ENCODE peak calls at places on chromosomes 5 and 9, in five cellular contexts. F is CD8-positive, alpha-beta T cell; V is adrenal gland; W is astrocyte of the spinal cord; M is left lung. A is an unnamed sample.

GRCh38 chr9:89352874-89353649 is 34.8 kb downstream of the SECISBP2 start:
- DNase-seq in F (no peak), V (no peak), W (no peak), M (no peak), A (no peak)

GRCh38 chr5:142846402-142846801 is 76.2 kb downstream of the ARHGAP26 start:
- DNase-seq in F (no peak), V (no peak), W (no peak), M (no peak), A (no peak)

GRCh38 chr9:123401879-123402513 is 46.0 kb downstream of the CRB2 start:
- DNase-seq in F (no peak), V (no peak), W (peak; percentile 54), M (peak; percentile 2), A (peak; percentile 16)

GRCh38 chr5:53013857-53014256 is 24.7 kb downstream of the ITGA2 start:
- DNase-seq in F (no peak), V (no peak), W (no peak), M (no peak), A (no peak)

GRCh38 chr9:124371183-124371582 is 44.1 kb downstream of the PSMB7 start:
- DNase-seq in F (no peak), V (no peak), W (peak; percentile 40), M (no peak), A (peak; percentile 18)

GRCh38 chr9:71001780-71002386 is 119.5 kb downstream of the TRPM3 start:
- DNase-seq in F (no peak), V (no peak), W (peak; percentile 25), M (no peak), A (peak; percentile 8)

GRCh38 chr5:95735436-95735835 is 4.3 kb downstream of the RHOBTB3 start:
- DNase-seq in F (no peak), V (no peak), W (no peak), M (no peak), A (no peak)

GRCh38 chr9:21711504-21711903 is 90.9 kb upstream of the MTAP start:
- DNase-seq in F (no peak), V (no peak), W (no peak), M (no peak), A (no peak)

GRCh38 chr9:1919229-1919628 is 95.9 kb upstream of the SMARCA2 start:
- DNase-seq in F (no peak), V (no peak), W (no peak), M (no peak), A (no peak)

GRCh38 chr5:134525687-134526482 is 415 bp downstream of the JADE2 start:
- DNase-seq in F (peak; percentile 82), V (peak; percentile 89), W (peak; percentile 86), M (peak; percentile 87), A (no peak)

GRCh38 chr5:74107899-74108298 is 481.9 kb downstream of the ARHGEF28 start:
- DNase-seq in F (no peak), V (no peak), W (no peak), M (no peak), A (no peak)

GRCh38 chr5:155759252-155759651 is 567.7 kb upstream of the SGCD start:
- DNase-seq in F (no peak), V (no peak), W (no peak), M (no peak), A (no peak)

GRCh38 chr9:98339987-98340564 is 84.6 kb upstream of the TBC1D2 start:
- DNase-seq in F (no peak), V (no peak), W (no peak), M (no peak), A (no peak)

GRCh38 chr9:129945314-129945713 is 97.7 kb downstream of the FNBP1 start:
- DNase-seq in F (no peak), V (no peak), W (no peak), M (no peak), A (no peak)

GRCh38 chr9:110809038-110809595 is 140.5 kb downstream of the MUSK start:
- DNase-seq in F (no peak), V (no peak), W (no peak), M (no peak), A (no peak)

GRCh38 chr5:74206571-74207550 is 433.7 kb downstream of the ENC1 start:
- DNase-seq in F (no peak), V (peak; percentile 45), W (peak; percentile 85), M (no peak), A (peak; percentile 42)

GRCh38 chr9:127554966-127555829 is 56.9 kb upstream of the STXBP1 start:
- DNase-seq in F (peak; percentile 12), V (no peak), W (no peak), M (no peak), A (no peak)
- TF ChIP-seq CTCF in F (no peak), V (no peak), W (no peak), M (no peak), A (no peak)

DNA sequence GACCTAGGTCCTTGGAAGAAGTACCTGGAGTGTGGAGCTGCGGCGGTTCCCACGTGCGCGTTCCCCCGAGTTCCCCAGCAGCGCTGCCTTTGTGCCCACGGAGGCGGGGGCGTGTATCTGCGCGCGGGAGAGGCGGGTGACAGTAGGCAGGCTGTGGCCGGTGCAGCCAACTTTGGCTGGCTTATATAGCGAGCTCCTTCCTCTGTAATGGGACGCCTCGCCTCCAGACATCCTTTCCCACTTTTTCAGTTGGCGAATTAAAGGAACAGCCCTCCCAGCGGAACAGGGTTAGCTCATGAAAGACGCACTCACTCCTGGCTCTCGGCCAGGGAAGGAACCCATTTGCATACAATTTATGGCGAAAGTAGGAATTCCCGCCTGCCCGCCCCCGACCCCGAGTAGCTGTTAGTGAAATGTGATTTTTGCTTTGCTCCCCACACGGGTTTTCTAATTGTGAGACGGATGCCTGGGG is at the start of gene TNC:
- DNase-seq in F (no peak), V (peak; percentile 20), W (peak; percentile 92), M (peak; percentile 71), A (no peak)
- H3K4me3 ChIP-seq in F (no peak within 1 kb of the TSS), V (no peak within 1 kb of the TSS), W (peak within 1 kb of the TSS; percentile 58), M (peak within 1 kb of the TSS; percentile 28), A (peak within 1 kb of the TSS; percentile 68)

GRCh38 chr5:178732281-178732680 is 1.8 kb upstream of the ZNF354A start:
- DNase-seq in F (no peak), V (no peak), W (no peak), M (no peak), A (no peak)

DNA sequence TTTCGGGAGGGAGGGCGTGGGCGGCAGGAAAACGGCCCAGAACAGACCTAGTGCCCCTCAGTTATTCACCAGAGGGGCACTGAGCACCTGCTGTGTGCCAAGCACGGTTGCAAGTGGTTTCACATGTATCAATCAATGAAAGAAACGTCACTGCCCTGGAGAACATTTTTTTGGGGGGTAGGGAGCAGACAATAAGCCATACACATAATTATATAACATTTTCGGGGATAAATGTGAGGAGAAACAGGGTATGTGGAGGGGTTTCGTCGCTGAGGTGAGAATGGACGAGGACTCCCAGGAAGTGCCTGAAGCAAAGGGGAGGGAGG is 444 bp upstream of the ZNF354A start:
- DNase-seq in F (no peak), V (no peak), W (no peak), M (no peak), A (no peak)
- TF ChIP-seq CTCF in F (peak; percentile 31), V (peak; percentile 22), W (no peak), M (no peak), A (no peak)

GRCh38 chr9:74950456-74950855 is 2.3 kb downstream of the C9orf40 start:
- DNase-seq in F (no peak), V (no peak), W (no peak), M (no peak), A (peak; percentile 46)
- H3K4me3 ChIP-seq in F (no peak overlapping the region), V (no peak overlapping the region), W (no peak overlapping the region), M (no peak overlapping the region), A (no peak overlapping the region)

GRCh38 chr5:68688547-68688946 is 405.3 kb upstream of the SLC30A5 start:
- DNase-seq in F (no peak), V (no peak), W (no peak), M (no peak), A (no peak)
- TF ChIP-seq CTCF in F (no peak), V (no peak), W (no peak), M (no peak), A (no peak)

GRCh38 chr9:121568101-121568460 is 68.4 kb upstream of the GGTA1 start:
- DNase-seq in F (no peak), V (peak; percentile 35), W (peak; percentile 9), M (no peak), A (no peak)
- H3K4me3 ChIP-seq in F (no peak overlapping the region), V (no peak overlapping the region), W (peak overlapping the region; percentile 34), M (no peak overlapping the region), A (no peak overlapping the region)

GRCh38 chr5:54852007-54852406 is 133.4 kb downstream of the ESM1 start:
- DNase-seq in F (no peak), V (no peak), W (no peak), M (no peak), A (no peak)
- TF ChIP-seq CTCF in F (no peak), V (no peak), W (no peak), M (no peak), A (no peak)

GRCh38 chr5:173573126-173573960 is 43.1 kb downstream of the BOD1 start:
- DNase-seq in F (peak; percentile 43), V (peak; percentile 57), W (peak; percentile 61), M (peak; percentile 96), A (no peak)
- H3K4me3 ChIP-seq in F (no peak overlapping the region), V (no peak overlapping the region), W (no peak overlapping the region), M (no peak overlapping the region), A (peak overlapping the region; percentile 31)

GRCh38 chr5:111151998-111152397 is 59.9 kb downstream of the WDR36 start:
- DNase-seq in F (no peak), V (no peak), W (no peak), M (no peak), A (no peak)
- TF ChIP-seq CTCF in F (no peak), V (no peak), W (no peak), M (no peak), A (no peak)

A was measured in AG09309.